ENCODE peak calls at places on chromosomes 13 and 19, in six cellular contexts. Q is cardiac fibroblast, V is H9, G is lower lobe of right lung, F is nephron progenitor cell, S is retinal pigment epithelial cell. D is an unnamed sample.

GRCh38 chr19:13483215-13483614 is 23.1 kb downstream of the CACNA1A start:
- DNase-seq in Q (no peak), V (no peak), G (no peak), F (no peak), S (no peak), D (no peak)

GRCh38 chr13:110722971-110723370 is 9.5 kb downstream of the ING1 start:
- DNase-seq in Q (no peak), V (no peak), G (no peak), F (no peak), S (no peak), D (no peak)

GRCh38 chr19:38691938-38692457 is 44.5 kb downstream of the ACTN4 start:
- DNase-seq in Q (peak; percentile 98), V (no peak), G (peak; percentile 71), F (no peak), S (peak; percentile 97), D (no peak)

GRCh38 chr19:6519289-6519688 is 11.5 kb upstream of the TNFSF9 start:
- DNase-seq in Q (peak; percentile 90), V (no peak), G (no peak), F (no peak), S (no peak), D (no peak)

GRCh38 chr19:19385900-19386339 is 19.6 kb upstream of the GATAD2A start:
- DNase-seq in Q (peak; percentile 42), V (peak; percentile 52), G (peak; percentile 76), F (peak; percentile 69), S (no peak), D (peak; percentile 84)

GRCh38 chr13:44313674-44314073 is 60.0 kb upstream of the SERP2 start:
- DNase-seq in Q (peak; percentile 90), V (no peak), G (no peak), F (no peak), S (no peak), D (no peak)

GRCh38 chr13:73938375-73939070 is 195.7 kb downstream of the KLF12 start:
- DNase-seq in Q (peak; percentile 92), V (no peak), G (no peak), F (no peak), S (peak; percentile 94), D (no peak)

GRCh38 chr19:18777156-18777724 is 13.9 kb downstream of the COMP start:
- DNase-seq in Q (no peak), V (no peak), G (no peak), F (peak; percentile 50), S (no peak), D (no peak)

GRCh38 chr19:13078897-13079541 is 23.6 kb downstream of the LYL1 start:
- DNase-seq in Q (no peak), V (no peak), G (no peak), F (no peak), S (no peak), D (no peak)

GRCh38 chr13:30792257-30793000 is 57.1 kb downstream of the ALOX5AP start:
- DNase-seq in Q (peak; percentile 92), V (peak; percentile 50), G (peak; percentile 68), F (peak; percentile 69), S (peak; percentile 94), D (no peak)
- TF ChIP-seq CTCF in Q (peak; percentile 76), V (no peak), G (peak; percentile 17), F (no peak), S (peak; percentile 63), D (peak; percentile 79)

DNA sequence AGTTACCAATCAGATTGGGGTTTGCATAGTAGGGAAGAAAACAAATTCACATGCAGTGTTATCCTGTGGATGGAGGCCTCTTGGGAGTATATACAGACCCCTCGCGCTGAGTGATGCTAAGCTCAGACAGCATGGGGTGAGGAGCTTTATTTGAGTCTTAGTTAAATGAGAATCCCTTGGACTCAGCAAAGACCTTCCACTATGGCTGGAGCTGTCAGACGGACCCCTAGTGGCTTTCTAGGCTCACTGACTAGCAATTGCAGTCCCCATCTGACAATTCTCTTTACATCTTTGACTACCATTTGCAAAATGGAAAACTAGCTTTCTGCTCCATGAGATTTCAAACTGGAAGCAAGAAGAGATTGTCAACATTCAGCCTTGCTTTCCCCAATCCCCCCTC is 90.4 kb downstream of the STOML3 start:
- DNase-seq in Q (no peak), V (no peak), G (no peak), F (no peak), S (no peak), D (no peak)
- TF ChIP-seq CTCF in Q (no peak), V (peak; percentile 63), G (no peak), F (peak; percentile 23), S (peak; percentile 43), D (peak; percentile 22)

DNA sequence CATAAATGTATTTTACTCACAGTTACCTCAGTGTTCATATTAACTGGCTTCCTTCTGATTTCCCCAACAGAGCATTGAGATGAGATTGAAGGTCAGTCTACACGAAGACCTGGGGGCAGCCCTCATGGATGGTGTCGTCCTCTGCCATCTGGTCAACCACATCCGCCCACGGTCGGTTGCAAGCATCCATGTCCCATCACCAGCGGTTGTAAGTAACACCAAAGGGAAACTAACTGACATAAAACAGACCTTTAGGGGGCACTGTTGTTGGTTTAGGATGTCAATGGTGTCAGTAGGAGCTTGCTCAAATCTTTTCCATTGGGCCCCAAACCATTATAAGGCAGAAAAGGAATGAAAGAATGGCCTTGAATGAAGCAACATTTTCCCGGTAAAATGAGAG is 68.2 kb downstream of the ESD start:
- DNase-seq in Q (peak; percentile 42), V (no peak), G (no peak), F (no peak), S (no peak), D (no peak)
- TF ChIP-seq CTCF in Q (peak; percentile 29), V (peak; percentile 63), G (peak; percentile 12), F (no peak), S (peak; percentile 29), D (peak; percentile 49)

DNA sequence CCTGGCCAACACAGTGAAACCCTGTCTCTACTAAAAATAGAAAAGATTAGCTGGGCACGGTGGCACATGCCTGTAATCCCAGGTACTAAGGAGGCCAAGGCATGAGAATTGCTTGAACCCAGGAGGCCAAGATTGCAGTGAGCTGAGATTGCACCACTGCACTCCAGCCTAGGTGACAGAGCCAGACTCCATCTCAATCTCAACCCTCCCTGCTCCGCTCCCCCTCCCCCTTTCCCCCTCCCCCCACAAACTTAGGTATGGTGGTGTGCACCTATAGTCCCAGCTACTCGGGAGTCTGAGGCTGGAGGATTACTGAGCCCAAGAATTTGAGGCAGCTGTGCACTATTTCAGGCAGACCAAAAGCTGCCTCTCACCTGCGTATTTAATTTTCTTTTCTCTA is 21.6 kb upstream of the RNF113B start:
- DNase-seq in Q (no peak), V (no peak), G (no peak), F (no peak), S (no peak), D (no peak)
- TF ChIP-seq CTCF in Q (no peak), V (no peak), G (no peak), F (no peak), S (no peak), D (no peak)

DNA sequence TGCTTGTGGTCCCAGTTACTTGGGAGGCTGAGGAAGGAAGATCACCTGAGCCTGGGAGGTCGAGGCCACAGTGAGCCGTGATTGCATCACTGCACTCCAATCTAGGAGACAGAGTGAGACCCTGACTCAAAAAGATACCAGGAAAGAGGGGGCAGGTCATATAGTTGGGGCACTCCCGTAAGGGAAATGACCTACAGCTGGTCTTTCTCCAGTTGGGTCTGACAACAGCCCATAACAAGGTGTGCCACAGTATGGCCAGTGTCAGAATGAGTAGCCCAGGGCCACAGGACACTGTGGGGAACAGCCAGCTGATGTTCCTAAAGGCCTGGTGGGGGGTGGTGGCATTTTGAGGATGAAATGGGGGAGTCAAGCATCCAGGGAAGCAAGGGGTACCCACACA is 10.8 kb downstream of the DNMT1 start:
- DNase-seq in Q (no peak), V (no peak), G (no peak), F (no peak), S (no peak), D (no peak)
- TF ChIP-seq CTCF in Q (no peak), V (no peak), G (no peak), F (no peak), S (no peak), D (no peak)

D was measured in chondrocyte.